ENCODE peak calls at places on chromosomes 7 and 10, in eight cellular contexts. One of them, this sample, is unnamed.

GRCh38 chr10:790821-791551 is 101.5 kb upstream of the DIP2C start:
- DNase-seq in AG09309: no peak
- DNase-seq in A673: no peak
- DNase-seq in neural crest cell: no peak
- DNase-seq in A549: no peak
- DNase-seq in fibroblast of lung: no peak
- DNase-seq in astrocyte: no peak
- DNase-seq in endothelial cell: no peak
- DNase-seq in this sample: no peak

GRCh38 chr10:71547841-71548493 is 151.2 kb downstream of the CDH23 start:
- DNase-seq in neural crest cell: no peak
- DNase-seq in A673: no peak
- DNase-seq in A549: no peak
- DNase-seq in fibroblast of lung: peak; percentile 35
- DNase-seq in AG09309: no peak
- DNase-seq in astrocyte: peak; percentile 46
- DNase-seq in endothelial cell: no peak
- DNase-seq in this sample: peak; percentile 64

GRCh38 chr10:122642726-122643605 is 56.7 kb downstream of the C10orf120 start:
- DNase-seq in A673: no peak
- DNase-seq in A549: no peak
- DNase-seq in astrocyte: no peak
- DNase-seq in AG09309: no peak
- DNase-seq in fibroblast of lung: no peak
- DNase-seq in neural crest cell: no peak
- DNase-seq in endothelial cell: no peak
- DNase-seq in this sample: no peak

GRCh38 chr10:18713077-18713476 is 53.8 kb downstream of the ARL5B start:
- DNase-seq in endothelial cell: no peak
- DNase-seq in A673: peak; percentile 72
- DNase-seq in AG09309: peak; percentile 89
- DNase-seq in A549: peak; percentile 33
- DNase-seq in astrocyte: peak; percentile 98
- DNase-seq in fibroblast of lung: peak; percentile 91
- DNase-seq in neural crest cell: no peak
- DNase-seq in this sample: peak; percentile 70

GRCh38 chr10:58579011-58579655 is 66.5 kb downstream of the BICC1 start:
- DNase-seq in A549: no peak
- DNase-seq in AG09309: peak; percentile 70
- DNase-seq in endothelial cell: no peak
- DNase-seq in fibroblast of lung: no peak
- DNase-seq in neural crest cell: no peak
- DNase-seq in A673: no peak
- DNase-seq in astrocyte: no peak
- DNase-seq in this sample: no peak

GRCh38 chr7:139680676-139681462 is 96.9 kb downstream of the HIPK2 start:
- DNase-seq in A673: peak; percentile 80
- DNase-seq in A549: peak; percentile 90
- DNase-seq in astrocyte: peak; percentile 98
- DNase-seq in AG09309: peak; percentile 89
- DNase-seq in endothelial cell: peak; percentile 13
- DNase-seq in fibroblast of lung: peak; percentile 94
- DNase-seq in neural crest cell: no peak
- DNase-seq in this sample: peak; percentile 93

GRCh38 chr7:116545411-116545993 is 20.7 kb downstream of the CAV1 start:
- DNase-seq in neural crest cell: no peak
- DNase-seq in A673: no peak
- DNase-seq in A549: no peak
- DNase-seq in astrocyte: no peak
- DNase-seq in fibroblast of lung: no peak
- DNase-seq in endothelial cell: no peak
- DNase-seq in AG09309: no peak
- DNase-seq in this sample: no peak

GRCh38 chr10:128469515-128469914 is 343.3 kb upstream of the MKI67 start:
- DNase-seq in endothelial cell: no peak
- DNase-seq in AG09309: no peak
- DNase-seq in A673: no peak
- DNase-seq in astrocyte: no peak
- DNase-seq in fibroblast of lung: no peak
- DNase-seq in A549: no peak
- DNase-seq in neural crest cell: no peak
- DNase-seq in this sample: no peak

GRCh38 chr10:21516270-21517131 is 9.0 kb downstream of the SKIDA1 start:
- DNase-seq in fibroblast of lung: peak; percentile 78
- DNase-seq in astrocyte: peak; percentile 67
- DNase-seq in A549: no peak
- DNase-seq in AG09309: no peak
- DNase-seq in endothelial cell: peak; percentile 68
- DNase-seq in neural crest cell: no peak
- DNase-seq in A673: peak; percentile 75
- DNase-seq in this sample: peak; percentile 75

GRCh38 chr10:51095444-51095843 is 21.2 kb downstream of the PRKG1 start:
- DNase-seq in endothelial cell: no peak
- DNase-seq in neural crest cell: no peak
- DNase-seq in A673: no peak
- DNase-seq in fibroblast of lung: no peak
- DNase-seq in A549: no peak
- DNase-seq in AG09309: no peak
- DNase-seq in astrocyte: no peak
- DNase-seq in this sample: no peak

GRCh38 chr10:121919666-121920065 is 8.2 kb downstream of the ATE1 start:
- DNase-seq in astrocyte: no peak
- DNase-seq in endothelial cell: no peak
- DNase-seq in A549: no peak
- DNase-seq in fibroblast of lung: no peak
- DNase-seq in A673: no peak
- DNase-seq in AG09309: no peak
- DNase-seq in neural crest cell: no peak
- DNase-seq in this sample: no peak

GRCh38 chr7:25835191-25835590 is 316.8 kb upstream of the NFE2L3 start:
- DNase-seq in AG09309: no peak
- DNase-seq in fibroblast of lung: peak; percentile 37
- DNase-seq in A673: no peak
- DNase-seq in neural crest cell: no peak
- DNase-seq in astrocyte: peak; percentile 48
- DNase-seq in A549: no peak
- DNase-seq in endothelial cell: no peak
- DNase-seq in this sample: no peak

GRCh38 chr7:127683776-127684681 is 32.0 kb downstream of the SND1 start:
- DNase-seq in fibroblast of lung: no peak
- DNase-seq in A673: peak; percentile 30
- DNase-seq in astrocyte: no peak
- DNase-seq in AG09309: peak; percentile 66
- DNase-seq in endothelial cell: no peak
- DNase-seq in neural crest cell: no peak
- DNase-seq in A549: no peak
- DNase-seq in this sample: peak; percentile 28

GRCh38 chr10:21517983-21518628 is 7.4 kb downstream of the SKIDA1 start:
- DNase-seq in neural crest cell: no peak
- DNase-seq in fibroblast of lung: peak; percentile 91
- DNase-seq in endothelial cell: no peak
- DNase-seq in A673: peak; percentile 57
- DNase-seq in A549: no peak
- DNase-seq in AG09309: no peak
- DNase-seq in astrocyte: peak; percentile 73
- DNase-seq in this sample: peak; percentile 49

GRCh38 chr7:757741-758163 is 30.7 kb upstream of the PRKAR1B start:
- DNase-seq in AG09309: no peak
- DNase-seq in fibroblast of lung: no peak
- DNase-seq in endothelial cell: no peak
- DNase-seq in A549: no peak
- DNase-seq in astrocyte: no peak
- DNase-seq in A673: no peak
- DNase-seq in neural crest cell: no peak
- DNase-seq in this sample: no peak

GRCh38 chr10:89846786-89847185 is 145.4 kb downstream of the KIF20B start:
- DNase-seq in AG09309: no peak
- DNase-seq in fibroblast of lung: no peak
- DNase-seq in A549: no peak
- DNase-seq in A673: no peak
- DNase-seq in neural crest cell: no peak
- DNase-seq in astrocyte: peak; percentile 19
- DNase-seq in endothelial cell: no peak
- DNase-seq in this sample: no peak

GRCh38 chr7:129832701-129833227 is 120.0 kb downstream of the UBE2H start:
- DNase-seq in fibroblast of lung: no peak
- DNase-seq in A673: no peak
- DNase-seq in astrocyte: peak; percentile 59
- DNase-seq in neural crest cell: no peak
- DNase-seq in endothelial cell: no peak
- DNase-seq in AG09309: no peak
- DNase-seq in A549: no peak
- DNase-seq in this sample: no peak

GRCh38 chr10:63260103-63260859 is 127.2 kb downstream of the NRBF2 start:
- DNase-seq in neural crest cell: no peak
- DNase-seq in fibroblast of lung: no peak
- DNase-seq in A549: no peak
- DNase-seq in endothelial cell: no peak
- DNase-seq in astrocyte: no peak
- DNase-seq in A673: no peak
- DNase-seq in AG09309: no peak
- DNase-seq in this sample: no peak

GRCh38 chr7:85475476-85475875 is 288.6 kb upstream of the SEMA3D start:
- DNase-seq in A549: no peak
- DNase-seq in AG09309: no peak
- DNase-seq in fibroblast of lung: no peak
- DNase-seq in endothelial cell: no peak
- DNase-seq in neural crest cell: no peak
- DNase-seq in astrocyte: no peak
- DNase-seq in A673: no peak
- DNase-seq in this sample: no peak

GRCh38 chr7:149860821-149861727 is 12.7 kb upstream of the ATP6V0E2 start:
- DNase-seq in endothelial cell: peak; percentile 53
- DNase-seq in A673: no peak
- DNase-seq in astrocyte: no peak
- DNase-seq in neural crest cell: no peak
- DNase-seq in AG09309: no peak
- DNase-seq in fibroblast of lung: no peak
- DNase-seq in A549: peak; percentile 23
- DNase-seq in this sample: no peak

GRCh38 chr7:44375236-44375699 is 49.9 kb upstream of the CAMK2B start:
- DNase-seq in AG09309: no peak
- DNase-seq in A549: no peak
- DNase-seq in endothelial cell: peak; percentile 62
- DNase-seq in A673: no peak
- DNase-seq in astrocyte: no peak
- DNase-seq in neural crest cell: no peak
- DNase-seq in fibroblast of lung: no peak
- DNase-seq in this sample: no peak
- TF ChIP-seq CTCF in AG09309: peak; percentile 20
- TF ChIP-seq CTCF in A549: peak; percentile 19
- TF ChIP-seq CTCF in endothelial cell: peak; percentile 57
- TF ChIP-seq CTCF in A673: peak; percentile 27
- TF ChIP-seq CTCF in astrocyte: no peak
- TF ChIP-seq CTCF in neural crest cell: peak; percentile 39
- TF ChIP-seq CTCF in fibroblast of lung: no peak
- TF ChIP-seq CTCF in this sample: no peak

DNA sequence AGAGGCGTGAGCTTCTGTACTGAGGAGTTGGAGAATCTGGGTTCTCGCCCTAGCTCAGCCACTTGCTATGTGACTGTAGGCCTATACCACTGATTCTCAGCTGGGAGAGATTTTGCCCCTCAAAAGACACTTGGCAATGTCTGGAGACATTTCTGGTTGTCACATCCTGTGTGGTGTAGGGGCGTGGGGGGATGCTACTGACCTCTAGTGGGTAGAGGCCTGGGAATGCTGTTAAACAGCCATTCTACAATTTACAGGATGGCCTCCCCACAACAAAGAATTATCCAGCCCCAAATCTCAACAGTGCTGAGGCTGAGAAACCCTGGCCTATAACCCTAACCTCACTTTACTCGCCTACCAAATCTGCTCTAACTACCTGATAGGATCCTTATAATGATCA is 58.8 kb upstream of the GAD2 start:
- DNase-seq in A673: peak; percentile 44
- DNase-seq in AG09309: no peak
- DNase-seq in A549: no peak
- DNase-seq in astrocyte: no peak
- DNase-seq in neural crest cell: no peak
- DNase-seq in fibroblast of lung: no peak
- DNase-seq in endothelial cell: peak; percentile 19
- DNase-seq in this sample: no peak
- TF ChIP-seq CTCF in A673: peak; percentile 29
- TF ChIP-seq CTCF in AG09309: no peak
- TF ChIP-seq CTCF in A549: no peak
- TF ChIP-seq CTCF in astrocyte: no peak
- TF ChIP-seq CTCF in neural crest cell: no peak
- TF ChIP-seq CTCF in fibroblast of lung: no peak
- TF ChIP-seq CTCF in endothelial cell: no peak
- TF ChIP-seq CTCF in this sample: no peak

GRCh38 chr7:108385834-108386422 is 70.3 kb downstream of the NRCAM start:
- DNase-seq in A673: no peak
- DNase-seq in AG09309: no peak
- DNase-seq in A549: no peak
- DNase-seq in endothelial cell: no peak
- DNase-seq in fibroblast of lung: no peak
- DNase-seq in astrocyte: no peak
- DNase-seq in neural crest cell: no peak
- DNase-seq in this sample: no peak

GRCh38 chr7:108382932-108383331 is 73.3 kb downstream of the NRCAM start:
- DNase-seq in astrocyte: no peak
- DNase-seq in AG09309: no peak
- DNase-seq in A549: no peak
- DNase-seq in endothelial cell: no peak
- DNase-seq in A673: no peak
- DNase-seq in fibroblast of lung: no peak
- DNase-seq in neural crest cell: no peak
- DNase-seq in this sample: no peak

GRCh38 chr7:108380527-108380926 is 75.7 kb downstream of the NRCAM start:
- DNase-seq in A673: no peak
- DNase-seq in fibroblast of lung: no peak
- DNase-seq in endothelial cell: no peak
- DNase-seq in neural crest cell: no peak
- DNase-seq in A549: no peak
- DNase-seq in astrocyte: no peak
- DNase-seq in AG09309: no peak
- DNase-seq in this sample: peak; percentile 14

GRCh38 chr7:108384721-108385483 is 71.3 kb downstream of the NRCAM start:
- DNase-seq in astrocyte: no peak
- DNase-seq in AG09309: no peak
- DNase-seq in fibroblast of lung: no peak
- DNase-seq in A549: no peak
- DNase-seq in endothelial cell: no peak
- DNase-seq in neural crest cell: no peak
- DNase-seq in A673: no peak
- DNase-seq in this sample: no peak
- TF ChIP-seq CTCF in astrocyte: no peak
- TF ChIP-seq CTCF in AG09309: no peak
- TF ChIP-seq CTCF in fibroblast of lung: no peak
- TF ChIP-seq CTCF in A549: peak; percentile 18
- TF ChIP-seq CTCF in endothelial cell: peak; percentile 24
- TF ChIP-seq CTCF in neural crest cell: peak; percentile 23
- TF ChIP-seq CTCF in A673: peak; percentile 62
- TF ChIP-seq CTCF in this sample: no peak

DNA sequence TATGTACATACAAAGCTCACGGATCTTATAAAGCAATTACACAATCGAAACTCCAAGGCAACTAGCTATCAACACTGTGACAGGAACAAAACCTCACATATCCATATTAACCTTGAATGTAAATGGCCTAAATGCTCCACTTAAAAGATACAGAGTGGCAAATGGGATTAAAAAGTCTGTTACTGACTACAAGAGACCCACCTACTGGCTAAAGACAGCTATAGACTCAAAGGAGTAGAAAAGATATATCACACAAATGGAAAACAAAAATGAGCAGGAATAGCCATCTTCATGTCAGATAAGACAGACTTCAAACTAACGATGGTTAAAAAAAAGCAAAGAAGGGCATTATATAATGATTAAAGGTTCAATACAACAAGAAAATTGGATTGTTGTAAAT is 246.7 kb downstream of the ADRA2A start:
- DNase-seq in astrocyte: no peak
- DNase-seq in fibroblast of lung: no peak
- DNase-seq in A673: peak; percentile 28
- DNase-seq in A549: no peak
- DNase-seq in AG09309: peak; percentile 5
- DNase-seq in endothelial cell: no peak
- DNase-seq in neural crest cell: no peak
- DNase-seq in this sample: no peak
- TF ChIP-seq CTCF in astrocyte: no peak
- TF ChIP-seq CTCF in fibroblast of lung: no peak
- TF ChIP-seq CTCF in A673: peak; percentile 41
- TF ChIP-seq CTCF in A549: no peak
- TF ChIP-seq CTCF in AG09309: no peak
- TF ChIP-seq CTCF in endothelial cell: no peak
- TF ChIP-seq CTCF in neural crest cell: peak; percentile 33
- TF ChIP-seq CTCF in this sample: no peak

This sample was measured in fibroblast of pulmonary artery.